ENCODE peak calls at places on chromosomes 5 and 9, in nine cellular contexts. Q is RWPE1; G is activated CD4-positive, alpha-beta T cell treated with anti-CD3 and anti-CD28 coated beads for 48 hours; U is 8988T; W is NCI-H69; F is fibroblast of pulmonary artery; D is GM19239; R is A549; L is dermis blood vessel endothelial cell. I is an unnamed sample.

GRCh38 chr9:107639426-107639825 is 149.9 kb upstream of the KLF4 start:
- DNase-seq in F (no peak), Q (no peak), U (no peak), G (no peak), R (no peak), W (peak; percentile 88), D (no peak), L (no peak), I (no peak)

GRCh38 chr9:26856413-26857032 is 36.1 kb downstream of the CAAP1 start:
- DNase-seq in R (peak; percentile 21), U (no peak), W (peak; percentile 85), D (peak; percentile 18), F (peak; percentile 75), G (peak; percentile 24), L (peak; percentile 61), Q (peak; percentile 32), I (no peak)

GRCh38 chr5:106853266-106853665 is 817.5 kb downstream of the EFNA5 start:
- DNase-seq in F (no peak), R (no peak), Q (no peak), D (no peak), G (no peak), U (no peak), L (no peak), W (no peak), I (no peak)

GRCh38 chr9:129247285-129248153 is 69.5 kb upstream of the IER5L start:
- DNase-seq in L (no peak), Q (no peak), G (no peak), W (no peak), F (no peak), D (no peak), U (no peak), R (no peak), I (no peak)

GRCh38 chr5:21701317-21701716 is 1151.8 kb downstream of the CDH12 start:
- DNase-seq in U (no peak), W (no peak), Q (no peak), L (no peak), D (no peak), R (no peak), F (no peak), G (no peak), I (no peak)

GRCh38 chr9:112278152-112278551 is 55.3 kb downstream of the PTBP3 start:
- DNase-seq in U (no peak), D (no peak), G (no peak), W (no peak), L (no peak), Q (no peak), F (peak; percentile 40), R (no peak), I (no peak)

GRCh38 chr9:91188719-91189590 is 172.8 kb downstream of the AUH start:
- DNase-seq in R (no peak), W (no peak), F (no peak), U (no peak), D (no peak), L (no peak), G (no peak), Q (no peak), I (no peak)

GRCh38 chr5:76790632-76791290 is 28.1 kb upstream of the F2RL1 start:
- DNase-seq in U (peak; percentile 31), Q (peak; percentile 94), D (no peak), G (peak; percentile 8), L (peak; percentile 98), F (peak; percentile 99), R (peak; percentile 76), W (peak; percentile 35), I (peak; percentile 79)

GRCh38 chr5:114363837-114364236 is 2.0 kb downstream of the KCNN2 start:
- DNase-seq in U (no peak), W (peak; percentile 14), L (no peak), D (no peak), F (no peak), G (no peak), R (no peak), Q (no peak), I (no peak)

GRCh38 chr9:20351715-20352114 is 270.6 kb downstream of the MLLT3 start:
- DNase-seq in G (no peak), Q (no peak), F (no peak), R (no peak), W (no peak), D (no peak), L (no peak), U (no peak), I (no peak)

GRCh38 chr5:142017832-142018427 is 5.1 kb upstream of the GNPDA1 start:
- DNase-seq in D (no peak), W (no peak), Q (no peak), F (no peak), G (peak; percentile 16), U (no peak), L (no peak), R (no peak), I (no peak)

GRCh38 chr9:130058154-130058553 is 4.4 kb downstream of the GPR107 start:
- DNase-seq in R (peak; percentile 71), W (no peak), G (peak; percentile 13), F (peak; percentile 24), Q (no peak), L (no peak), D (no peak), U (no peak), I (no peak)

GRCh38 chr9:545480-545879 is 296.0 kb upstream of the DMRT1 start:
- DNase-seq in R (no peak), L (no peak), F (peak; percentile 61), U (no peak), W (no peak), G (no peak), D (no peak), Q (no peak), I (peak; percentile 80)

GRCh38 chr5:141484499-141485304 is at the start of gene PCDHGC4:
- DNase-seq in U (no peak), L (peak; percentile 56), W (peak; percentile 78), Q (no peak), G (no peak), R (no peak), F (no peak), D (no peak), I (peak; percentile 56)